ENCODE peak calls at places on chromosomes 6 and 20, in five cellular contexts. Z is SK-N-SH, V is HepG2, B is H1, W is GM12878. A is an unnamed sample.

GRCh38 chr6:105184921-105185320 is 5.1 kb upstream of the POPDC3 start:
- DNase-seq in Z (no peak), V (no peak), B (no peak), W (no peak), A (no peak)

GRCh38 chr20:58870293-58871014 is 17.9 kb downstream of the GNAS start:
- DNase-seq in Z (peak), V (peak), B (no peak), W (no peak), A (peak)

GRCh38 chr6:157080986-157081391 is 242.3 kb downstream of the TMEM242 start:
- DNase-seq in Z (no peak), V (no peak), B (no peak), W (no peak), A (no peak)

GRCh38 chr6:160132776-160133338 is 11.2 kb downstream of the SLC22A1 start:
- DNase-seq in Z (no peak), V (no peak), B (no peak), W (no peak), A (no peak)

GRCh38 chr20:1934162-1934561 is 39.0 kb downstream of the SIRPA start:
- DNase-seq in Z (no peak), V (no peak), B (no peak), W (no peak), A (no peak)

GRCh38 chr6:146110990-146111389 is 82.1 kb downstream of the GRM1 start:
- DNase-seq in Z (no peak), V (no peak), B (no peak), W (no peak), A (no peak)

GRCh38 chr6:107667790-107668189 is 156.3 kb downstream of the SCML4 start:
- DNase-seq in Z (no peak), V (no peak), B (no peak), W (no peak), A (no peak)

GRCh38 chr20:50320005-50320909 is 129.6 kb downstream of the CEBPB start:
- DNase-seq in Z (peak), V (no peak), B (no peak), W (no peak), A (no peak)

GRCh38 chr6:146352163-146352562 is 191.5 kb upstream of the RAB32 start:
- DNase-seq in Z (no peak), V (no peak), B (no peak), W (no peak), A (no peak)

GRCh38 chr6:27388293-27389197 is at the start of gene ZNF391:
- DNase-seq in Z (peak), V (peak), B (peak), W (peak), A (peak)

GRCh38 chr6:80366721-80367120 is 260.2 kb downstream of the BCKDHB start:
- DNase-seq in Z (peak), V (no peak), B (no peak), W (no peak), A (no peak)

GRCh38 chr20:46752639-46753235 is 43.3 kb downstream of the SLC2A10 start:
- DNase-seq in Z (peak), V (peak), B (no peak), W (no peak), A (peak)
- TF ChIP-seq JUND in Z (no peak), V (no peak), B (no peak), W (no peak), A (no peak)

DNA sequence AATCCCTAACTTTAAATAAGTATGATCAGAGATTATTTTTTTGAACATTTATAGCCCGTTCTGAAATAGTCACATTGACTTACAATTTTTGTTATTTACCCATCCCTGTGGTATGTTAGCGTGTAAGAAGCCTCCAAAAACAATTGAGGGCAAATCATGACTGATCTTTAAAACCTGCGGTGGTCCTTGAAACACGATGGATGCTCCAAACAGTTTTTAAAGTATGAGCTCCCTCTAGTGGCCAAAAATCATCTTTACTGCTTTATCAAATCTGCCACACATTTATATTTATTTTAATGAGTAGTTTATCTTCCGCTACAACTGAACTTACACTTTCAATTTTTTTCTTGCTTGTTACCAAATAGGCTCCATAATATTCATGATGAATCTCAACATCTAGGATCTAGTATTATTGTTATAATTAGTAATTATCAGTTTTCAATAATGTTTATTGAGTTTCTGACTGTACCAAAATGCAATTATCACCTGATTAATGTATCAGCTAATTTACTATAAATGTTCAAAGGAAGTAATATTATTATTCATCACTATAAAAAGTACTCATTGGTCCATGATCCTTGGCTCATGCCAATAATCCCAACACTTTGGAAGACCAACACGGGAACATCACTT is 52.2 kb downstream of the MARCKS start:
- DNase-seq in Z (peak), V (peak), B (peak), W (peak), A (peak)
- TF ChIP-seq JUND in Z (no peak), V (no peak), B (no peak), W (no peak), A (no peak)

GRCh38 chr20:3545401-3545925 is 74.6 kb downstream of the ATRN start:
- DNase-seq in Z (no peak), V (no peak), B (no peak), W (no peak), A (no peak)
- TF ChIP-seq JUND in Z (no peak), V (no peak), B (no peak), W (no peak), A (no peak)

DNA sequence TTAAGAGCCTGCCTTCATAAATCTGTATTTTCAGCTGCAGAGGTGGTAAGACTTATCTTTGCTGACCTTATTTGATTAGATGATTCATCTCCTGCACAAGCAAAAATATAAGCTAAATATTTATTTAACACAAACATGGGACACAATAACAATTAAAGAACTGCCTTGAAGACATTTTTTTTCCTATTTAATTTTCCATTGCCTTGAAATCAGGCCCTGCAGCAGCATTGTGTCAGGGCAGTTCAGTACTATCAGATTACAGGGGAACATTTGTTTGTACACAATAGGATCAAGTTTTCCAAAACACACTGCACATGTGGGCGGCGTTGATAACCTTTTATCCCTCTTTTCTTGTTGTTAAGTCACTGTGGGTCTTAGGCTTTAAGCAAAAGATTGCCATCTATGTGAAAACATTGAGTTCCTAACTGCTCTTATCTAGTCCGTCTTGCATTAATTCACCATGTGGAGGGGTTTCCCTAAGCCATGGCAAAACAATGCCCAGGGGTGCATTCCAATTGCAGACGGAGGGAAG is 7.4 kb downstream of the ADGRF5 start:
- DNase-seq in Z (no peak), V (no peak), B (no peak), W (no peak), A (no peak)
- TF ChIP-seq JUND in Z (no peak), V (no peak), B (no peak), W (no peak), A (no peak)

A was measured in T47D.